ENCODE peak calls at places on chromosomes 7 and 10, in four cellular contexts. C is neural crest cell, X is T-cell, J is left ventricle myocardium inferior. B is an unnamed sample.

GRCh38 chr10:8042864-8043568 is 11.5 kb upstream of the GATA3 start:
- DNase-seq in C (no peak), X (no peak), J (no peak), B (no peak)

GRCh38 chr7:75937958-75938786 is 23.2 kb downstream of the POR start:
- DNase-seq in C (no peak), X (no peak), J (peak; percentile 67), B (peak; percentile 97)

GRCh38 chr7:15560968-15561367 is 847 bp downstream of the AGMO start:
- DNase-seq in C (no peak), X (no peak), J (no peak), B (no peak)

GRCh38 chr7:105180002-105180401 is 166.0 kb downstream of the KMT2E start:
- DNase-seq in C (no peak), X (no peak), J (no peak), B (no peak)

GRCh38 chr10:69573056-69573806 is at the start of gene NEUROG3:
- DNase-seq in C (no peak), X (no peak), J (no peak), B (no peak)

GRCh38 chr7:132140341-132140740 is 435.9 kb downstream of the PLXNA4 start:
- DNase-seq in C (no peak), X (no peak), J (no peak), B (no peak)

GRCh38 chr7:66952343-66953043 is 31.5 kb downstream of the TMEM248 start:
- DNase-seq in C (no peak), X (no peak), J (no peak), B (peak; percentile 62)

GRCh38 chr10:75660833-75661232 is 229.4 kb downstream of the LRMDA start:
- DNase-seq in C (no peak), X (no peak), J (no peak), B (peak; percentile 37)

GRCh38 chr10:121362026-121362425 is 236.2 kb downstream of the FGFR2 start:
- DNase-seq in C (no peak), X (no peak), J (no peak), B (no peak)

GRCh38 chr10:97876387-97876786 is 26.7 kb downstream of the GOLGA7B start:
- DNase-seq in C (no peak), X (no peak), J (no peak), B (no peak)

GRCh38 chr7:22992874-22993840 is 20.8 kb downstream of the HYCC1 start:
- DNase-seq in C (no peak), X (no peak), J (no peak), B (no peak)

GRCh38 chr10:111035542-111035941 is 41.3 kb upstream of the ADRA2A start:
- DNase-seq in C (no peak), X (no peak), J (no peak), B (no peak)

GRCh38 chr10:3146289-3146688 is 26.3 kb downstream of the PITRM1 start:
- DNase-seq in C (no peak), X (no peak), J (no peak), B (no peak)

GRCh38 chr10:119283387-119283786 is 76.0 kb downstream of the GRK5 start:
- DNase-seq in C (no peak), X (no peak), J (no peak), B (peak; percentile 69)

GRCh38 chr10:16566202-16566805 is 44.6 kb upstream of the C1QL3 start:
- DNase-seq in C (no peak), X (no peak), J (no peak), B (no peak)

GRCh38 chr10:23452010-23452655 is 13.3 kb downstream of the OTUD1 start:
- DNase-seq in C (no peak), X (no peak), J (no peak), B (no peak)

GRCh38 chr10:76115471-76116155 is 684.2 kb downstream of the LRMDA start:
- DNase-seq in C (no peak), X (no peak), J (no peak), B (no peak)